ENCODE peak calls at places on chromosomes 2 and 18, in five cellular contexts. E, P, C, Q and T are unnamed samples.

GRCh38 chr2:288002-288742 is at the start of gene ALKAL2:
- DNase-seq in Q (no peak), E (peak; percentile 31), P (no peak), C (peak; percentile 39), T (no peak)

GRCh38 chr2:213678437-213679218 is 394.4 kb downstream of the SPAG16 start:
- DNase-seq in P (no peak), C (no peak), E (no peak), Q (no peak), T (no peak)

GRCh38 chr2:68163641-68164040 is 6.0 kb downstream of the PNO1 start:
- DNase-seq in C (no peak), P (no peak), E (no peak), Q (no peak), T (no peak)

GRCh38 chr2:127569274-127570065 is 34.0 kb downstream of the MYO7B start:
- DNase-seq in Q (no peak), E (no peak), P (peak; percentile 76), C (no peak), T (peak; percentile 78)

GRCh38 chr2:24970483-24971299 is 1.1 kb downstream of the DNAJC27 start:
- DNase-seq in Q (no peak), P (peak; percentile 30), E (no peak), C (no peak), T (no peak)

GRCh38 chr2:192413812-192414424 is 219.2 kb upstream of the TMEFF2 start:
- DNase-seq in Q (no peak), C (no peak), P (no peak), E (no peak), T (no peak)

GRCh38 chr2:85611217-85611704 is 605 bp downstream of the C2orf68 start:
- DNase-seq in Q (no peak), E (no peak), P (no peak), C (no peak), T (no peak)

GRCh38 chr2:77018219-77018618 is 504.0 kb downstream of the LRRTM4 start:
- DNase-seq in Q (no peak), E (no peak), C (no peak), P (no peak), T (no peak)

GRCh38 chr2:200223385-200223784 is 83.1 kb upstream of the SPATS2L start:
- DNase-seq in Q (no peak), C (no peak), E (no peak), P (peak; percentile 28), T (no peak)

GRCh38 chr2:230721712-230722111 is 9.1 kb downstream of the CAB39 start:
- DNase-seq in E (no peak), P (no peak), C (no peak), Q (no peak), T (no peak)

GRCh38 chr2:127641846-127642510 is 4.0 kb upstream of the GPR17 start:
- DNase-seq in Q (no peak), P (no peak), C (no peak), E (no peak), T (no peak)

GRCh38 chr2:129717560-129718128 is 261.8 kb upstream of the RAB6C start:
- DNase-seq in E (no peak), C (no peak), P (no peak), Q (no peak), T (no peak)

GRCh38 chr18:32441536-32441935 is 29.1 kb downstream of the GAREM1 start:
- DNase-seq in E (no peak), C (no peak), P (no peak), Q (no peak), T (no peak)

GRCh38 chr2:36058953-36059352 is 296.6 kb upstream of the CRIM1 start:
- DNase-seq in C (no peak), Q (no peak), P (no peak), E (no peak), T (peak; percentile 2)

GRCh38 chr2:3636586-3637310 is 21.3 kb upstream of the ALLC start:
- DNase-seq in C (peak; percentile 11), Q (no peak), P (no peak), E (no peak), T (no peak)

GRCh38 chr2:211901226-211901625 is 637.4 kb downstream of the ERBB4 start:
- DNase-seq in E (no peak), P (no peak), Q (no peak), C (no peak), T (no peak)

GRCh38 chr18:78192044-78192443 is 787.6 kb upstream of the SALL3 start:
- DNase-seq in C (no peak), E (no peak), Q (peak; percentile 54), P (no peak), T (no peak)

GRCh38 chr2:4354678-4355077 is 651.3 kb downstream of the DCDC2C start:
- DNase-seq in P (no peak), C (no peak), Q (no peak), E (peak; percentile 14), T (peak; percentile 18)

GRCh38 chr2:240955306-240956101 is 42.9 kb upstream of the SNED1 start:
- DNase-seq in E (no peak), Q (no peak), P (no peak), C (peak; percentile 19), T (no peak)

GRCh38 chr2:142867161-142867560 is 10.3 kb upstream of the KYNU start:
- DNase-seq in C (no peak), Q (no peak), E (no peak), P (no peak), T (no peak)

GRCh38 chr2:142866426-142866825 is 11.0 kb upstream of the KYNU start:
- DNase-seq in P (no peak), E (no peak), Q (no peak), C (no peak), T (no peak)

GRCh38 chr2:142870516-142870915 is 6.9 kb upstream of the KYNU start:
- DNase-seq in P (peak; percentile 21), Q (no peak), C (no peak), E (no peak), T (no peak)

GRCh38 chr2:142869461-142870106 is 7.9 kb upstream of the KYNU start:
- DNase-seq in P (no peak), Q (no peak), E (no peak), C (no peak), T (no peak)

DNA sequence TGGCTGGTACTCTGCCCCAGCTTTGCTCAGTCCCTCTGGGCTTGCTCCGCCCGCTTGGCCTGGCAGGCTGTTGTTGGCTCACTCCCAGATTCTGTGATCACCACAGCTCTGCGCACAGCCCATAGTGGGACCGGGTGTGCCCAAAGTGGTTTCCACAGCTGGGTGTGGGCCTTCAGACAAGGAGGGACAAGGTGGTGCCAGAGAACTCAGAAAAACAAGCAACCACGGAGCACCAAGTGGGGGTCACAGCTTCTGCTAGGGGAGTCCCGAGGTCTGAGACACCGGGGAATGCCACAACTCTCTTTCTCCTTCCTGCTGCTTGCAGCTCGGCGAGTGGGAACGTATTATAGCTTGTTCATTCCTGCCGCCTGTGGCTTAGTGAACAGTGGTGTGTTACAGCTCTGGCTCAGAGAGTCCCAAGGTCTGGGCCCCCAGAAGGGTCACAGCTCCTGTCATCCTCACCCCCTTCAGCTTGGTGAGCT is 9.1 kb upstream of the KYNU start:
- DNase-seq in C (peak; percentile 77), Q (peak; percentile 14), P (no peak), E (no peak), T (peak; percentile 42)
- TF ChIP-seq POLR2A in C (no peak), Q (no peak), P (no peak), E (no peak), T (no peak)

GRCh38 chr2:112666764-112667122 is 21.0 kb downstream of the SLC20A1 start:
- DNase-seq in Q (no peak), E (no peak), C (no peak), P (no peak), T (no peak)

GRCh38 chr2:112661656-112662305 is 16.0 kb downstream of the SLC20A1 start:
- DNase-seq in Q (peak; percentile 60), P (no peak), C (no peak), E (no peak), T (no peak)

GRCh38 chr2:112664689-112665088 is 18.9 kb downstream of the SLC20A1 start:
- DNase-seq in P (no peak), C (no peak), E (no peak), Q (no peak), T (no peak)

GRCh38 chr2:112662702-112663101 is 17.0 kb downstream of the SLC20A1 start:
- DNase-seq in P (no peak), C (no peak), E (no peak), Q (peak; percentile 20), T (no peak)

DNA sequence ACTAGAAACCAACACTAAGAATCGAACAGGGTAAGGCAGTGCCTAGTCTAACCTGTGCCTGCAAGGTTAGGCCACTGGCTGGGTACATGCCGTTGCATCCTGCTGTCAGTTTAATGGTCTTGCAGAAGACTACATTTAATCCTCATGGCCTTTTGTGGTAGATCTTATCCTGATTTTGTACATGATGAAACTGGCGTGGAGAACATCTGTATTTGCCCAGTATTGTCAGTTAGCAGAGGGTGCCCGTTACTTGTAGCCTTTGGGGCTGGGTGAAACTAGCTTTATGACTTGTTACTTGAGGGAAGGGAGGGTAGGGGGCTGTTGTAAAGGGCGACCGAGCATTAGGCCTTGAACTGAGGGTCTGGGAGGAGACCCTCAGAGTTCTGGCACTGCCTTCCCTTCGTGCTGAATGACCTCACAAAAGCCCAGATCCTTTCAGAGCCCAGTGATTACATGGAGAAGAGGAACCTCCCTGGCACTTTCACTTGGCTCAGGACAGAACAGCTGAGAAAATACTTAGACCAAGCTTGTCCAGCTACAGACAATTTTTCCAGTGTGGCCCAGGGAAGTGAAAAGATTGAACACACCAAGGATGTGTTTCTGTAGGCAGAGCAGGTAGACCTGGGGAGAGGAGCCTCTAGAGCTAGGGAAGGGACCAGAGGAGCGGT is 19.5 kb downstream of the SLC20A1 start:
- DNase-seq in C (no peak), P (no peak), Q (peak; percentile 33), E (no peak), T (no peak)
- TF ChIP-seq POLR2A in C (no peak), P (no peak), Q (no peak), E (no peak), T (no peak)

DNA sequence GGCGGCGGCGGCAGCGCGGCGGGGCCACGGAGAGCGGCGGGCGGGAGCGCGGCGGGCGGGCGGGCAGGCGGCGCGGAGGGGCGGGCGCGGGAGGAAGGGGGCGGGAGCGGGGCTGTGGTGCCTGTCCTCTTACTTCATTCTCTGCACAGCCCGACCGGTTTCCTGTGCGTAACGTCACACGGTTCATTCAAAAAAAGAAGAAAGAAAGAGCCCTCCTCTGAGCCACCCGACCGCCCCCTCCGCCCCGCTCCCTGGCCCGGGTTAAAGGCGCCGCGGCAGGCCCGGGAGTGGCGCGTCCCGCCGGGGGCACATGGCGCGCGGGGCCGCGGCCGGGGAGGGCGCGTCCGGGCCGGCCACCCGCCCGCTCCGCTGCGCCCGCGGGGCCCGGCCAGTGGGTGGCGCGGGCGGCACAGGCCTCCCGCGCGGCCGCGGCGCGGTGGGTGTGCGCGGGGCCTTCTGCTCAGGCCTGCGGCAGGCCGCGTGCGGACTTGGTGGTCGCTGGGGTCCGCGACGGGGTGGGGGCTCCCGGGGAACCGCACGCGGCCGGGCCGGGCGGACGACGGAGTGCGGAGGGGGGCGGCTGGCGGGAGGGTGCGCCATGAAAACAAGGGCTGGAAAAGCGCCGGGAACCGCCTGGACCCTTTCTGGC is 596 bp upstream of the BCL2 start:
- DNase-seq in P (peak; percentile 75), C (peak; percentile 75), E (peak; percentile 67), Q (peak; percentile 83), T (peak; percentile 60)
- TF ChIP-seq POLR2A in P (no peak), C (no peak), E (no peak), Q (no peak), T (no peak)

DNA sequence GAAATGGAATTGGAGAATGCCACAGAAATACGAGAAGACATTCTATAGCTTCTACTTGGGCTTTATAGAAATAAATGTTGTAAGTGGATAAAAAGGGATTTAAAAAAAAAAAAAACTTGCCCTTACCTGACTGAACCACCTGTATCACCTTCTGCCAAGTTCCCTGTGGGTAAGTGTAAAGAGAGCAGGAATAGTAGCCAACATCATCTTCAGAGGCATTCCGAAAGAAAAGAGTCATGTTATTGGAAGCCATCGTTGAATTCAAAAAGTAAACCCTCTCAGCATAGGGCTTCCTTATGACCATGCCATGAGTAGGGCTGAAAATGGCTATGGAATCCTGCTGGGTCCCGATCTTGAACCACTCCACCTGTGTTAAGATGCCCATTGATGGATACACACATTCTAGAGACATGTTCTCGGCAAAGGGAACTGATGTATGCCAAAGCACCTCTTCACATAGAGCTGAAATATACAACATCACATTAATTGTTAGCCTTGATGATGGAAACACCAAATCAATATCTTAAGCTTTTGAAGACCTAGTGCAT is 991 bp downstream of the CD226 start:
- DNase-seq in C (no peak), P (no peak), E (no peak), Q (no peak), T (no peak)
- TF ChIP-seq POLR2A in C (no peak), P (no peak), E (peak; percentile 18), Q (no peak), T (no peak)